ENCODE peak calls at places on chromosomes 16 and 17, in four cellular contexts. C is CD8-positive, alpha-beta T cell; M is IMR-90; V is glutamatergic neuron. G is an unnamed sample.

GRCh38 chr17:27733771-27734170 is 66.6 kb downstream of the NOS2 start:
- DNase-seq in V (no peak), C (no peak), M (peak; percentile 13), G (no peak)

GRCh38 chr17:4968916-4969550 is 1.4 kb upstream of the SPAG7 start:
- DNase-seq in C (no peak), V (no peak), M (peak; percentile 95), G (no peak)

GRCh38 chr17:71127416-71127815 is 958.1 kb downstream of the KCNJ2 start:
- DNase-seq in V (no peak), C (no peak), M (no peak), G (no peak)

GRCh38 chr17:75273968-75274708 is 3.1 kb upstream of the MIF4GD start:
- DNase-seq in C (no peak), M (peak; percentile 77), V (no peak), G (no peak)

GRCh38 chr17:4854181-4854681 is 21.1 kb downstream of the MINK1 start:
- DNase-seq in M (peak; percentile 66), V (peak; percentile 49), C (no peak), G (no peak)

GRCh38 chr17:43673516-43674323 is 12.0 kb upstream of the MEOX1 start:
- DNase-seq in M (peak; percentile 60), V (peak; percentile 86), C (peak; percentile 59), G (peak; percentile 74)

GRCh38 chr16:23712976-23713375 is at the start of gene ERN2:
- DNase-seq in M (no peak), V (peak; percentile 29), C (no peak), G (no peak)

GRCh38 chr16:17544304-17544703 is 73.5 kb upstream of the XYLT1 start:
- DNase-seq in V (no peak), C (no peak), M (no peak), G (no peak)

GRCh38 chr17:32609085-32609484 is 122.3 kb downstream of the CDK5R1 start:
- DNase-seq in C (peak; percentile 80), V (no peak), M (no peak), G (peak; percentile 60)

GRCh38 chr17:9294661-9295210 is 273.4 kb downstream of the NTN1 start:
- DNase-seq in V (no peak), M (no peak), C (no peak), G (no peak)

GRCh38 chr16:57886427-57886826 is 84.1 kb upstream of the KIFC3 start:
- DNase-seq in V (no peak), M (no peak), C (no peak), G (no peak)

GRCh38 chr17:15398291-15398690 is 56.9 kb upstream of the TEKT3 start:
- DNase-seq in V (no peak), C (no peak), M (peak; percentile 50), G (no peak)

GRCh38 chr17:45096141-45096540 is 35.0 kb downstream of the NMT1 start:
- DNase-seq in V (no peak), C (no peak), M (peak; percentile 39), G (no peak)

GRCh38 chr17:9071921-9072503 is 50.7 kb downstream of the NTN1 start:
- DNase-seq in M (no peak), C (no peak), V (peak; percentile 27), G (no peak)

GRCh38 chr16:73053379-73054130 is 5.6 kb upstream of the ZFHX3 start:
- DNase-seq in V (no peak), C (no peak), M (peak; percentile 75), G (no peak)

GRCh38 chr16:53434436-53435065 is at the start of gene RBL2:
- DNase-seq in C (peak; percentile 83), M (peak; percentile 25), V (peak; percentile 88), G (peak; percentile 77)

GRCh38 chr16:74735554-74735953 is 34.9 kb upstream of the MLKL start:
- DNase-seq in M (no peak), V (no peak), C (no peak), G (no peak)

GRCh38 chr16:83831451-83831987 is 23.7 kb downstream of the HSBP1 start:
- DNase-seq in C (no peak), M (no peak), V (peak; percentile 35), G (no peak)

GRCh38 chr16:20317117-20317516 is 10.2 kb downstream of the GP2 start:
- DNase-seq in M (no peak), V (no peak), C (no peak), G (no peak)

GRCh38 chr16:53495325-53495724 is 7.7 kb downstream of the AKTIP start:
- DNase-seq in V (no peak), C (no peak), M (no peak), G (no peak)

GRCh38 chr17:50260501-50260911 is 13.8 kb upstream of the TMEM92 start:
- DNase-seq in M (no peak), V (peak; percentile 10), C (no peak), G (peak; percentile 4)

GRCh38 chr16:7452090-7452489 is 119.4 kb downstream of the RBFOX1 start:
- DNase-seq in V (no peak), C (no peak), M (no peak), G (no peak)

GRCh38 chr16:911604-912321 is 59.0 kb downstream of the LMF1 start:
- DNase-seq in V (no peak), M (no peak), C (no peak), G (no peak)

GRCh38 chr17:64056269-64057005 is 36.0 kb upstream of the ICAM2 start:
- DNase-seq in C (no peak), M (no peak), V (no peak), G (peak; percentile 75)

GRCh38 chr16:17459903-17460521 is 10.7 kb downstream of the XYLT1 start:
- DNase-seq in C (no peak), V (no peak), M (no peak), G (peak; percentile 47)

GRCh38 chr17:48994548-48995331 is 2.4 kb upstream of the IGF2BP1 start:
- DNase-seq in V (no peak), M (no peak), C (no peak), G (no peak)

GRCh38 chr16:75265911-75266701 is 14.7 kb upstream of the BCAR1 start:
- DNase-seq in M (peak; percentile 47), V (peak; percentile 94), C (no peak), G (peak; percentile 98)

GRCh38 chr16:22425036-22425801 is 50.8 kb upstream of the CDR2 start:
- DNase-seq in V (no peak), M (no peak), C (no peak), G (no peak)

GRCh38 chr17:44465897-44466296 is 37.3 kb downstream of the GPATCH8 start:
- DNase-seq in C (no peak), M (no peak), V (no peak), G (no peak)

GRCh38 chr16:82368041-82368440 is 198.0 kb upstream of the MPHOSPH6 start:
- DNase-seq in M (peak; percentile 32), C (no peak), V (no peak), G (no peak)

GRCh38 chr16:79316004-79316458 is 284.5 kb downstream of the MAF start:
- DNase-seq in M (no peak), V (no peak), C (peak; percentile 26), G (peak; percentile 11)

GRCh38 chr17:13822671-13823070 is 220.9 kb upstream of the HS3ST3A1 start:
- DNase-seq in M (no peak), V (peak; percentile 19), C (no peak), G (no peak)

GRCh38 chr16:15592324-15592723 is 50.6 kb downstream of the MARF1 start:
- DNase-seq in C (peak; percentile 50), M (no peak), V (no peak), G (no peak)

GRCh38 chr16:26078971-26079370 is 387.2 kb downstream of the HS3ST4 start:
- DNase-seq in C (no peak), M (no peak), V (no peak), G (no peak)

GRCh38 chr17:45848868-45849535 is 4.3 kb downstream of the SPPL2C start:
- DNase-seq in M (no peak), V (no peak), C (peak; percentile 22), G (no peak)

GRCh38 chr16:57271867-57272495 is 12.5 kb downstream of the PLLP start:
- DNase-seq in M (no peak), V (peak; percentile 8), C (no peak), G (peak; percentile 6)

GRCh38 chr16:80517846-80518245 is 22.9 kb upstream of the DYNLRB2 start:
- DNase-seq in M (no peak), C (no peak), V (no peak), G (no peak)

GRCh38 chr16:28924762-28925385 is at the start of gene RABEP2:
- DNase-seq in C (peak; percentile 92), M (peak; percentile 78), V (peak; percentile 99), G (peak; percentile 99)

DNA sequence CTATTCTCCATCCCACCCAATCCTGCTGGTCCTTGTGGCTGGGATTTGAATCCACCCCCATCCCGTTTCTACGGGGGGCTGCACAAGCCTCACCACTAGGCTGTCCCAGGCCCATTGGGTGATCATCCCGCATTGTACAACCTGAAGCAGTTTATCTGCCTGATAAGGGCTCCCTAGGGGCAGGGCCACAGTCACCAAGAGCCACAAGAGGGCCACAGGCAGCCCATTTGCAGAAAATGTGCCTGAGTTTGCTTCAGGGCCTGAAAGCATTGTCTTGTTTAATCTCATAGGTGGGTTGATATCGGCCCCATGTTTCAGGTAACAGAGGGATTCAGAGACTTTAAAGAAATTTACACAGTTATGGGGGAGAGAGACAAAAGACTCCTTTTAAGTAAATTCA is 245.0 kb downstream of the CPPED1 start:
- DNase-seq in M (no peak), C (no peak), V (no peak), G (no peak)
- TF ChIP-seq CTCF in M (no peak), C (no peak), V (no peak), G (no peak)

DNA sequence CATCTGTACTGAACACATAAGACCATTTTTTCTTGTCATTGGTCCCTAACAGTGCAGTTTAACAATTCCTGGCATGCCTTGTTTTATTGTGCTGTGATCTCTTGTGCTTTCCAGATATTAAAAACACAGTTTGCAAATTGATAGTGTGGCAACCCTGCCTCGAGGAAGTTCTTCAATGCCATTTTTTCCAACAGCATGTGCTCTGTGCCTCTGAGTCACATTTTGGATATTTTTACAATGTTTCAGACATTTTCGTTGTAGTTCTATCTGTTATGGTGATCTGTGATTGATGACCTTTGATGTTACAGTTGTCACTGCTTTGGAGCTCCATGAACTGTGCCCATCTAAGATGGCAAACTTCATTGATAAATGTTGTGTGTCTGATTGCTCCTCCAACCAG is 66.2 kb downstream of the GOSR1 start:
- DNase-seq in M (no peak), V (no peak), C (no peak), G (no peak)
- TF ChIP-seq CTCF in M (no peak), V (no peak), C (no peak), G (no peak)

GRCh38 chr17:82913304-82914043 is 73.7 kb upstream of the ZNF750 start:
- DNase-seq in M (no peak), V (no peak), C (no peak), G (no peak)
- TF ChIP-seq CTCF in M (peak; percentile 33), V (peak; percentile 3), C (no peak), G (no peak)

GRCh38 chr17:80477647-80478478 is 1.5 kb upstream of the NPTX1 start:
- DNase-seq in C (no peak), M (peak; percentile 59), V (peak; percentile 85), G (peak; percentile 76)
- TF ChIP-seq CTCF in C (no peak), M (peak; percentile 79), V (peak; percentile 32), G (no peak)

GRCh38 chr16:54633943-54634362 is 296.7 kb upstream of the IRX5 start:
- DNase-seq in C (no peak), V (peak; percentile 46), M (no peak), G (no peak)
- TF ChIP-seq CTCF in C (no peak), V (peak; percentile 36), M (peak; percentile 11), G (no peak)